ENCODE peak calls at places on chromosomes 1 and 21, in nine cellular contexts. One of them, this sample, is unnamed.

GRCh38 chr1:215526147-215526845 is 40.8 kb upstream of the KCTD3 start:
- DNase-seq in A549: no peak
- DNase-seq in thoracic aorta: no peak
- DNase-seq in psoas muscle: no peak
- DNase-seq in heart left ventricle: no peak
- DNase-seq in cardiac muscle cell: peak
- DNase-seq in heart right ventricle: no peak
- DNase-seq in AG04450: peak
- DNase-seq in epithelial cell of esophagus: peak
- DNase-seq in this sample: peak

GRCh38 chr1:221708987-221709386 is 32.9 kb downstream of the DUSP10 start:
- DNase-seq in A549: peak
- DNase-seq in thoracic aorta: no peak
- DNase-seq in psoas muscle: no peak
- DNase-seq in heart left ventricle: peak
- DNase-seq in cardiac muscle cell: no peak
- DNase-seq in heart right ventricle: peak
- DNase-seq in AG04450: peak
- DNase-seq in epithelial cell of esophagus: peak
- DNase-seq in this sample: peak

GRCh38 chr1:3907031-3907534 is 7.0 kb upstream of the C1orf174 start:
- DNase-seq in A549: no peak
- DNase-seq in thoracic aorta: no peak
- DNase-seq in psoas muscle: no peak
- DNase-seq in heart left ventricle: no peak
- DNase-seq in cardiac muscle cell: no peak
- DNase-seq in heart right ventricle: no peak
- DNase-seq in AG04450: no peak
- DNase-seq in epithelial cell of esophagus: peak
- DNase-seq in this sample: no peak

GRCh38 chr1:22039594-22040347 is 12.7 kb upstream of the CDC42 start:
- DNase-seq in A549: no peak
- DNase-seq in thoracic aorta: no peak
- DNase-seq in psoas muscle: peak
- DNase-seq in heart left ventricle: peak
- DNase-seq in cardiac muscle cell: peak
- DNase-seq in heart right ventricle: peak
- DNase-seq in AG04450: no peak
- DNase-seq in epithelial cell of esophagus: peak
- DNase-seq in this sample: no peak

GRCh38 chr21:30102881-30103280 is 63.7 kb downstream of the CLDN17 start:
- DNase-seq in A549: no peak
- DNase-seq in thoracic aorta: no peak
- DNase-seq in psoas muscle: no peak
- DNase-seq in heart left ventricle: no peak
- DNase-seq in cardiac muscle cell: no peak
- DNase-seq in heart right ventricle: no peak
- DNase-seq in AG04450: no peak
- DNase-seq in epithelial cell of esophagus: peak
- DNase-seq in this sample: no peak

GRCh38 chr1:209106237-209106741 is 477.2 kb upstream of the CAMK1G start:
- DNase-seq in A549: no peak
- DNase-seq in thoracic aorta: no peak
- DNase-seq in psoas muscle: no peak
- DNase-seq in heart left ventricle: no peak
- DNase-seq in cardiac muscle cell: no peak
- DNase-seq in heart right ventricle: no peak
- DNase-seq in AG04450: no peak
- DNase-seq in epithelial cell of esophagus: peak
- DNase-seq in this sample: no peak

GRCh38 chr1:10641976-10642375 is 154.5 kb downstream of the CASZ1 start:
- DNase-seq in A549: no peak
- DNase-seq in thoracic aorta: no peak
- DNase-seq in psoas muscle: no peak
- DNase-seq in heart left ventricle: no peak
- DNase-seq in cardiac muscle cell: no peak
- DNase-seq in heart right ventricle: no peak
- DNase-seq in AG04450: no peak
- DNase-seq in epithelial cell of esophagus: no peak
- DNase-seq in this sample: no peak

GRCh38 chr1:182087304-182087703 is 25.8 kb upstream of the ZNF648 start:
- DNase-seq in A549: no peak
- DNase-seq in thoracic aorta: no peak
- DNase-seq in psoas muscle: no peak
- DNase-seq in heart left ventricle: no peak
- DNase-seq in cardiac muscle cell: no peak
- DNase-seq in heart right ventricle: no peak
- DNase-seq in AG04450: no peak
- DNase-seq in epithelial cell of esophagus: peak
- DNase-seq in this sample: no peak

GRCh38 chr1:210377934-210378333 is 49.2 kb downstream of the HHAT start:
- DNase-seq in A549: no peak
- DNase-seq in thoracic aorta: no peak
- DNase-seq in psoas muscle: no peak
- DNase-seq in heart left ventricle: no peak
- DNase-seq in cardiac muscle cell: no peak
- DNase-seq in heart right ventricle: no peak
- DNase-seq in AG04450: peak
- DNase-seq in epithelial cell of esophagus: no peak
- DNase-seq in this sample: no peak

GRCh38 chr1:3077561-3077960 is 8.6 kb downstream of the PRDM16 start:
- DNase-seq in A549: no peak
- DNase-seq in thoracic aorta: no peak
- DNase-seq in psoas muscle: no peak
- DNase-seq in heart left ventricle: no peak
- DNase-seq in cardiac muscle cell: no peak
- DNase-seq in heart right ventricle: no peak
- DNase-seq in AG04450: no peak
- DNase-seq in epithelial cell of esophagus: no peak
- DNase-seq in this sample: no peak

GRCh38 chr1:161185282-161185682 is 8.0 kb upstream of the B4GALT3 start:
- DNase-seq in A549: no peak
- DNase-seq in thoracic aorta: no peak
- DNase-seq in psoas muscle: peak
- DNase-seq in heart left ventricle: peak
- DNase-seq in cardiac muscle cell: no peak
- DNase-seq in heart right ventricle: peak
- DNase-seq in AG04450: no peak
- DNase-seq in epithelial cell of esophagus: no peak
- DNase-seq in this sample: no peak

GRCh38 chr1:89464008-89464407 is 60.6 kb upstream of the LRRC8B start:
- DNase-seq in A549: no peak
- DNase-seq in thoracic aorta: no peak
- DNase-seq in psoas muscle: no peak
- DNase-seq in heart left ventricle: no peak
- DNase-seq in cardiac muscle cell: no peak
- DNase-seq in heart right ventricle: no peak
- DNase-seq in AG04450: no peak
- DNase-seq in epithelial cell of esophagus: no peak
- DNase-seq in this sample: no peak

GRCh38 chr1:148318123-148318899 is 164.8 kb downstream of the PPIAL4G start:
- DNase-seq in A549: no peak
- DNase-seq in thoracic aorta: no peak
- DNase-seq in psoas muscle: no peak
- DNase-seq in heart left ventricle: no peak
- DNase-seq in cardiac muscle cell: no peak
- DNase-seq in heart right ventricle: peak
- DNase-seq in AG04450: no peak
- DNase-seq in epithelial cell of esophagus: no peak
- DNase-seq in this sample: no peak

DNA sequence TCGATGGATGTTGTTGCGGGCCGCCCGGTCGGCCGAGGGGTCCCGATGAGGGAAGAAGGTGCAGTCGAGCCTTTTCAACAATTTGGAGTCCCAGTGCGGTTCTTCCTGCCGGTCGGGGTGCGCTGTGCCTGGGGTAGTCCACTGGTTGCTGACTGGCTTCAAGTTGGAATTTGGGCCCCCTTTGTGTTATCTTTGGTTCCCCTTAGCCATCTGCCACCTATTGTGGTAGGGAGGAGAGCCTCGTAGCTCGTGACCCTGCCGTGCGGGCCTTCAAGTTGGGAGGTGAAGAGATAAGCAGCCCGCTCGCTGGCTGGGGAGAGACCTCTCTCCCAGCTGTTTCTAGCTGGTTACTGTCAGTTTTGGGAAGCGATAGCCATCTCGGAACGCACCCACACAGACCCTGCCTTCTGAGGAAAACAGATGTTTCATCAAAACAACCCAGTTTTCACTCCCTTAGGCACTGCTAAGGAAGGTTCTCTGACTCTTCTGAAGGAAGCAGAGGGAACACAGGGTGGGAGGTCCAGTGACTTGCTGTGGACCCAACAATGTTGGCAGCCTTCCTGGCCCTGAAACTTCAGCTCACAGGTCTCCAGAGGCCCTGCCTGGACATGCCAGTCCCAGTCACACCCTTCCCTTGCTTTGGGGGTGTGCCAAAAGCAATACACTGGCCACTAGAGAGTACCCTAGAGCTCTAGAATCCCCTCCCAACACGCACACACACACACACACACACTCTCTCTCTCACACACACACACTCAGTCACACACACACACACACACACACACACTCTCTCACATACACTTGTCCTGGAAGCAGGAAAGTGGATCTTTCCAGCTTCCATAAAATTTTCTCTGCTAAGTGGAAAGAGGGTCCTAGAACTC is 1.0 kb downstream of the BTG2 start:
- DNase-seq in A549: peak
- DNase-seq in thoracic aorta: peak
- DNase-seq in psoas muscle: peak
- DNase-seq in heart left ventricle: peak
- DNase-seq in cardiac muscle cell: peak
- DNase-seq in heart right ventricle: peak
- DNase-seq in AG04450: no peak
- DNase-seq in epithelial cell of esophagus: peak
- DNase-seq in this sample: peak
- H3K4me3 ChIP-seq in A549: peak
- H3K4me3 ChIP-seq in thoracic aorta: peak
- H3K4me3 ChIP-seq in psoas muscle: peak
- H3K4me3 ChIP-seq in heart left ventricle: peak
- H3K4me3 ChIP-seq in cardiac muscle cell: peak
- H3K4me3 ChIP-seq in heart right ventricle: peak
- H3K4me3 ChIP-seq in AG04450: peak
- H3K4me3 ChIP-seq in epithelial cell of esophagus: peak
- H3K4me3 ChIP-seq in this sample: peak

GRCh38 chr1:226201029-226201593 is 14.6 kb upstream of the ACBD3 start:
- DNase-seq in A549: no peak
- DNase-seq in thoracic aorta: no peak
- DNase-seq in psoas muscle: no peak
- DNase-seq in heart left ventricle: no peak
- DNase-seq in cardiac muscle cell: peak
- DNase-seq in heart right ventricle: no peak
- DNase-seq in AG04450: no peak
- DNase-seq in epithelial cell of esophagus: peak
- DNase-seq in this sample: no peak
- TF ChIP-seq CTCF in A549: no peak
- TF ChIP-seq CTCF in thoracic aorta: no peak
- TF ChIP-seq CTCF in psoas muscle: no peak
- TF ChIP-seq CTCF in heart left ventricle: no peak
- TF ChIP-seq CTCF in cardiac muscle cell: peak
- TF ChIP-seq CTCF in heart right ventricle: no peak
- TF ChIP-seq CTCF in AG04450: peak
- TF ChIP-seq CTCF in epithelial cell of esophagus: peak
- TF ChIP-seq CTCF in this sample: no peak

GRCh38 chr1:53737648-53738204 is 1.2 kb downstream of the GLIS1 start:
- DNase-seq in A549: no peak
- DNase-seq in thoracic aorta: no peak
- DNase-seq in psoas muscle: peak
- DNase-seq in heart left ventricle: no peak
- DNase-seq in cardiac muscle cell: peak
- DNase-seq in heart right ventricle: peak
- DNase-seq in AG04450: no peak
- DNase-seq in epithelial cell of esophagus: no peak
- DNase-seq in this sample: no peak

GRCh38 chr1:53734650-53735211 is 4.2 kb downstream of the GLIS1 start:
- DNase-seq in A549: no peak
- DNase-seq in thoracic aorta: no peak
- DNase-seq in psoas muscle: no peak
- DNase-seq in heart left ventricle: no peak
- DNase-seq in cardiac muscle cell: peak
- DNase-seq in heart right ventricle: no peak
- DNase-seq in AG04450: peak
- DNase-seq in epithelial cell of esophagus: peak
- DNase-seq in this sample: no peak

GRCh38 chr1:53735681-53736080 is 3.3 kb downstream of the GLIS1 start:
- DNase-seq in A549: no peak
- DNase-seq in thoracic aorta: no peak
- DNase-seq in psoas muscle: no peak
- DNase-seq in heart left ventricle: no peak
- DNase-seq in cardiac muscle cell: peak
- DNase-seq in heart right ventricle: no peak
- DNase-seq in AG04450: no peak
- DNase-seq in epithelial cell of esophagus: no peak
- DNase-seq in this sample: no peak

GRCh38 chr1:53735261-53735660 is 3.7 kb downstream of the GLIS1 start:
- DNase-seq in A549: no peak
- DNase-seq in thoracic aorta: no peak
- DNase-seq in psoas muscle: no peak
- DNase-seq in heart left ventricle: no peak
- DNase-seq in cardiac muscle cell: no peak
- DNase-seq in heart right ventricle: no peak
- DNase-seq in AG04450: no peak
- DNase-seq in epithelial cell of esophagus: no peak
- DNase-seq in this sample: no peak

DNA sequence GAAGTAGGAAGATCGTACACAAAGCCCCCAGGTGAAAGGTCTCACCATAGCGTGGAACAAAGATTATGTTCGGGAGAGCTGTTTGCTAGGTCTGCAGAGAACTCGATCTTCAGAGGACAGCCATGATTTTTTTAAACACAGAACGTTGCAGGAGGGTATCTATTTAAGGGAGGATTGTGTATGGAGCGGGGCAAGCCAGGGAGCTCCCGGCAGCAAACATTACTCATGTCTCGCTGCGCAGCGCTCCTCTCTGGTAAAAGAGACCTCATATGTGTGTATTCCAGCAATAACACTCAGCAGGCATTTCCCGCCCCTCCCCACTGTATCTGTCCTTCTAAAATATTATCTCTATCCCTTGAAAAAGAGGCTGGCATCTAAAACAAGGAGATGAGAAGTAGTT is 2.7 kb downstream of the GLIS1 start:
- DNase-seq in A549: no peak
- DNase-seq in thoracic aorta: no peak
- DNase-seq in psoas muscle: no peak
- DNase-seq in heart left ventricle: no peak
- DNase-seq in cardiac muscle cell: no peak
- DNase-seq in heart right ventricle: no peak
- DNase-seq in AG04450: no peak
- DNase-seq in epithelial cell of esophagus: no peak
- DNase-seq in this sample: no peak
- H3K4me3 ChIP-seq in A549: no peak
- H3K4me3 ChIP-seq in thoracic aorta: no peak
- H3K4me3 ChIP-seq in psoas muscle: no peak
- H3K4me3 ChIP-seq in heart left ventricle: no peak
- H3K4me3 ChIP-seq in cardiac muscle cell: no peak
- H3K4me3 ChIP-seq in heart right ventricle: no peak
- H3K4me3 ChIP-seq in AG04450: peak
- H3K4me3 ChIP-seq in epithelial cell of esophagus: no peak
- H3K4me3 ChIP-seq in this sample: no peak

DNA sequence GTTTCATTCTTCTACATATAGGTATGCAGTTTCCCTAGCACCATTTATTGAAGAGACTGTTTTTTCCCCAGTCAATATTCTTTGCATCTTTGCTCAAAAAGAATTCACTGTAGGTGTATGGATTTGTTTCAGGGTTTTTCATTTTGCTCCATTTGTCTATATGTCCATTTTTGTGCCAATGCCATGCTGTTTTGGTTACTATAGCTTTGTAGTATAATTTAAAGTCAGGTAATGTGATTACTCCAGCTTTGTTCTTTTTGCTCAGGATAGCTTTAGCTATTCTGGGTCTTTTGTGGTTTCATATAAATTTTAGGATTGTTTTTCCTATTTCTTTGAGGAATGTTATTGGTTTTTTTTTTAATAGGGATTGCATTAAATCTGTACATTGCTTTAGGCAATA is 15.9 kb upstream of the SMAP2 start:
- DNase-seq in A549: no peak
- DNase-seq in thoracic aorta: no peak
- DNase-seq in psoas muscle: no peak
- DNase-seq in heart left ventricle: no peak
- DNase-seq in cardiac muscle cell: no peak
- DNase-seq in heart right ventricle: no peak
- DNase-seq in AG04450: no peak
- DNase-seq in epithelial cell of esophagus: no peak
- DNase-seq in this sample: no peak
- TF ChIP-seq CTCF in A549: no peak
- TF ChIP-seq CTCF in thoracic aorta: no peak
- TF ChIP-seq CTCF in psoas muscle: no peak
- TF ChIP-seq CTCF in heart left ventricle: no peak
- TF ChIP-seq CTCF in cardiac muscle cell: no peak
- TF ChIP-seq CTCF in heart right ventricle: no peak
- TF ChIP-seq CTCF in AG04450: no peak
- TF ChIP-seq CTCF in epithelial cell of esophagus: no peak
- TF ChIP-seq CTCF in this sample: no peak